ENCODE peak calls at places on chromosomes 6 and 20, in seven cellular contexts. One of them, this sample, is unnamed.

GRCh38 chr20:47790032-47790965 is 5.0 kb upstream of the SULF2 start:
- DNase-seq in ovary: no peak
- DNase-seq in NCI-H1105: no peak
- DNase-seq in dermis microvascular lymphatic vessel endothelial cell: no peak
- DNase-seq in ureter: no peak
- DNase-seq in substantia nigra: no peak
- DNase-seq in MCF 10A: peak; percentile 90
- DNase-seq in this sample: no peak

GRCh38 chr6:31948306-31948705 is 2.4 kb downstream of the CFB start:
- DNase-seq in ovary: no peak
- DNase-seq in NCI-H1105: no peak
- DNase-seq in dermis microvascular lymphatic vessel endothelial cell: no peak
- DNase-seq in ureter: no peak
- DNase-seq in substantia nigra: no peak
- DNase-seq in MCF 10A: no peak
- DNase-seq in this sample: no peak

GRCh38 chr6:3764516-3765333 is 13.2 kb upstream of the PXDC1 start:
- DNase-seq in ovary: no peak
- DNase-seq in NCI-H1105: no peak
- DNase-seq in dermis microvascular lymphatic vessel endothelial cell: no peak
- DNase-seq in ureter: no peak
- DNase-seq in substantia nigra: no peak
- DNase-seq in MCF 10A: no peak
- DNase-seq in this sample: no peak

GRCh38 chr6:153172815-153173214 is 41.7 kb upstream of the RGS17 start:
- DNase-seq in ovary: no peak
- DNase-seq in NCI-H1105: peak; percentile 16
- DNase-seq in dermis microvascular lymphatic vessel endothelial cell: no peak
- DNase-seq in ureter: no peak
- DNase-seq in substantia nigra: no peak
- DNase-seq in MCF 10A: no peak
- DNase-seq in this sample: no peak

GRCh38 chr20:44019638-44020335 is 105.1 kb downstream of the TOX2 start:
- DNase-seq in ovary: no peak
- DNase-seq in NCI-H1105: no peak
- DNase-seq in dermis microvascular lymphatic vessel endothelial cell: no peak
- DNase-seq in ureter: no peak
- DNase-seq in substantia nigra: no peak
- DNase-seq in MCF 10A: no peak
- DNase-seq in this sample: no peak

GRCh38 chr6:166586424-166587156 is at the start of gene RAMACL:
- DNase-seq in ovary: no peak
- DNase-seq in NCI-H1105: no peak
- DNase-seq in dermis microvascular lymphatic vessel endothelial cell: no peak
- DNase-seq in ureter: no peak
- DNase-seq in substantia nigra: no peak
- DNase-seq in MCF 10A: peak; percentile 41
- DNase-seq in this sample: no peak

GRCh38 chr6:29628419-29629281 is 4.3 kb downstream of the GABBR1 start:
- DNase-seq in ovary: peak; percentile 85
- DNase-seq in NCI-H1105: peak; percentile 82
- DNase-seq in dermis microvascular lymphatic vessel endothelial cell: peak; percentile 16
- DNase-seq in ureter: peak; percentile 78
- DNase-seq in substantia nigra: peak; percentile 24
- DNase-seq in MCF 10A: peak; percentile 51
- DNase-seq in this sample: peak; percentile 63

GRCh38 chr20:17172826-17173420 is 53.9 kb upstream of the PCSK2 start:
- DNase-seq in ovary: no peak
- DNase-seq in NCI-H1105: no peak
- DNase-seq in dermis microvascular lymphatic vessel endothelial cell: no peak
- DNase-seq in ureter: no peak
- DNase-seq in substantia nigra: no peak
- DNase-seq in MCF 10A: no peak
- DNase-seq in this sample: no peak

GRCh38 chr20:44540834-44541233 is 19.0 kb upstream of the SERINC3 start:
- DNase-seq in ovary: no peak
- DNase-seq in NCI-H1105: no peak
- DNase-seq in dermis microvascular lymphatic vessel endothelial cell: peak; percentile 52
- DNase-seq in ureter: no peak
- DNase-seq in substantia nigra: no peak
- DNase-seq in MCF 10A: peak; percentile 48
- DNase-seq in this sample: no peak

GRCh38 chr6:111642463-111643158 is 36.9 kb upstream of the TRAF3IP2 start:
- DNase-seq in ovary: no peak
- DNase-seq in NCI-H1105: no peak
- DNase-seq in dermis microvascular lymphatic vessel endothelial cell: no peak
- DNase-seq in ureter: peak; percentile 61
- DNase-seq in substantia nigra: peak; percentile 31
- DNase-seq in MCF 10A: peak; percentile 80
- DNase-seq in this sample: no peak

GRCh38 chr6:125586074-125586473 is 163.4 kb upstream of the HEY2 start:
- DNase-seq in ovary: no peak
- DNase-seq in NCI-H1105: no peak
- DNase-seq in dermis microvascular lymphatic vessel endothelial cell: no peak
- DNase-seq in ureter: no peak
- DNase-seq in substantia nigra: no peak
- DNase-seq in MCF 10A: peak; percentile 41
- DNase-seq in this sample: no peak

GRCh38 chr6:26331809-26332226 is 33.2 kb upstream of the BTN3A2 start:
- DNase-seq in ovary: no peak
- DNase-seq in NCI-H1105: no peak
- DNase-seq in dermis microvascular lymphatic vessel endothelial cell: no peak
- DNase-seq in ureter: no peak
- DNase-seq in substantia nigra: no peak
- DNase-seq in MCF 10A: peak; percentile 23
- DNase-seq in this sample: no peak

GRCh38 chr6:125314019-125314581 is 12.3 kb upstream of the HDDC2 start:
- DNase-seq in ovary: peak; percentile 46
- DNase-seq in NCI-H1105: peak; percentile 60
- DNase-seq in dermis microvascular lymphatic vessel endothelial cell: peak; percentile 56
- DNase-seq in ureter: peak; percentile 71
- DNase-seq in substantia nigra: peak; percentile 12
- DNase-seq in MCF 10A: peak; percentile 73
- DNase-seq in this sample: peak; percentile 18

GRCh38 chr6:74431873-74432272 is 735.9 kb downstream of the CD109 start:
- DNase-seq in ovary: no peak
- DNase-seq in NCI-H1105: no peak
- DNase-seq in dermis microvascular lymphatic vessel endothelial cell: no peak
- DNase-seq in ureter: no peak
- DNase-seq in substantia nigra: no peak
- DNase-seq in MCF 10A: no peak
- DNase-seq in this sample: no peak

GRCh38 chr6:134920422-134920821 is 29.5 kb downstream of the ALDH8A1 start:
- DNase-seq in ovary: no peak
- DNase-seq in NCI-H1105: no peak
- DNase-seq in dermis microvascular lymphatic vessel endothelial cell: no peak
- DNase-seq in ureter: no peak
- DNase-seq in substantia nigra: no peak
- DNase-seq in MCF 10A: peak; percentile 11
- DNase-seq in this sample: no peak

GRCh38 chr6:45378324-45378926 is 691 bp upstream of the SUPT3H start:
- DNase-seq in ovary: peak; percentile 53
- DNase-seq in NCI-H1105: no peak
- DNase-seq in dermis microvascular lymphatic vessel endothelial cell: no peak
- DNase-seq in ureter: no peak
- DNase-seq in substantia nigra: no peak
- DNase-seq in MCF 10A: no peak
- DNase-seq in this sample: no peak